ENCODE peak calls at places on chromosomes 11 and 22, in nine cellular contexts. P is OCI-LY7, W is astrocyte of the spinal cord, K is left ventricle myocardium inferior, L is SJSA1, U is GM06990, D is PC-9, R is HCT116, V is foreskin fibroblast. E is an unnamed sample.

GRCh38 chr11:1852885-1853284 is at the start of gene LSP1:
- DNase-seq in K (no peak), V (no peak), P (peak), D (no peak), R (no peak), U (peak), W (no peak), L (no peak), E (no peak)

GRCh38 chr11:66277475-66278391 is at the start of gene CNIH2:
- DNase-seq in P (peak), W (no peak), R (no peak), D (no peak), L (no peak), U (no peak), V (no peak), K (no peak), E (no peak)

GRCh38 chr11:126434950-126435335 is 79.5 kb downstream of the ST3GAL4 start:
- DNase-seq in D (no peak), K (no peak), U (no peak), R (no peak), W (no peak), L (no peak), P (no peak), V (no peak), E (no peak)

GRCh38 chr11:130427581-130428211 is 713 bp downstream of the ADAMTS8 start:
- DNase-seq in U (no peak), V (no peak), R (no peak), L (peak), K (peak), P (no peak), W (no peak), D (no peak), E (peak)

GRCh38 chr11:57460756-57461749 is 725 bp downstream of the RTN4RL2 start:
- DNase-seq in D (no peak), K (no peak), R (no peak), P (no peak), L (no peak), V (no peak), U (peak), W (no peak), E (no peak)

GRCh38 chr11:73143126-73143838 is 1.2 kb upstream of the FCHSD2 start:
- DNase-seq in K (no peak), P (peak), L (no peak), D (peak), R (no peak), U (peak), V (no peak), W (no peak), E (no peak)

GRCh38 chr11:316031-316701 is 2.3 kb downstream of the IFITM1 start:
- DNase-seq in D (no peak), R (no peak), K (peak), W (no peak), L (no peak), P (no peak), V (no peak), U (peak), E (peak)

GRCh38 chr11:91100432-91100831 is 877.6 kb upstream of the CHORDC1 start:
- DNase-seq in R (no peak), L (no peak), K (no peak), P (no peak), W (peak), V (peak), U (no peak), D (peak), E (no peak)

GRCh38 chr11:110711776-110712642 is at the start of gene ARHGAP20:
- DNase-seq in V (peak), U (peak), R (no peak), K (peak), D (no peak), P (no peak), W (peak), L (peak), E (peak)

GRCh38 chr11:126477526-126478275 is 122.2 kb downstream of the ST3GAL4 start:
- DNase-seq in P (no peak), L (no peak), V (no peak), U (no peak), D (no peak), R (no peak), K (no peak), W (no peak), E (no peak)

GRCh38 chr11:55707029-55707428 is 45.0 kb downstream of the OR4C6 start:
- DNase-seq in R (no peak), U (no peak), P (peak), D (no peak), K (no peak), W (peak), L (peak), V (peak), E (no peak)

GRCh38 chr11:72738199-72739141 is 13.7 kb downstream of the ARAP1 start:
- DNase-seq in D (peak), W (no peak), L (no peak), P (peak), V (peak), K (no peak), U (peak), R (no peak), E (no peak)

GRCh38 chr11:3169235-3169951 is 4.3 kb upstream of the OSBPL5 start:
- DNase-seq in R (peak), V (peak), W (peak), D (no peak), K (peak), P (no peak), U (no peak), L (peak), E (peak)

GRCh38 chr11:898540-899190 is 11.9 kb downstream of the CHID1 start:
- DNase-seq in U (no peak), D (no peak), R (no peak), V (no peak), L (no peak), K (no peak), W (no peak), P (no peak), E (no peak)

GRCh38 chr11:33227578-33228261 is 29.5 kb upstream of the HIPK3 start:
- DNase-seq in D (peak), V (peak), K (no peak), R (no peak), W (no peak), U (no peak), L (no peak), P (no peak), E (no peak)

GRCh38 chr11:112610996-112611795 is 350.0 kb upstream of the NCAM1 start:
- DNase-seq in V (no peak), R (no peak), P (no peak), L (peak), U (no peak), W (peak), K (no peak), D (no peak), E (no peak)

GRCh38 chr11:121328213-121328966 is 35.8 kb downstream of the SC5D start:
- DNase-seq in L (no peak), U (no peak), W (no peak), P (peak), V (no peak), R (no peak), D (no peak), K (no peak), E (no peak)

GRCh38 chr11:104663190-104664140 is 234.8 kb downstream of the CASP12 start:
- DNase-seq in D (peak), L (peak), R (no peak), W (peak), U (no peak), K (no peak), P (no peak), V (peak), E (no peak)

GRCh38 chr22:29517215-29517908 is 36.2 kb downstream of the THOC5 start:
- DNase-seq in D (no peak), L (no peak), K (peak), R (no peak), P (no peak), W (no peak), U (no peak), V (no peak), E (no peak)

GRCh38 chr11:134411887-134412507 is at the start of gene B3GAT1:
- DNase-seq in L (no peak), K (no peak), P (no peak), R (no peak), U (no peak), D (no peak), W (no peak), V (no peak), E (no peak)

GRCh38 chr22:23054531-23055257 is 15.6 kb upstream of the GNAZ start:
- DNase-seq in V (no peak), K (no peak), U (peak), P (peak), W (no peak), R (no peak), D (no peak), L (no peak), E (peak)

GRCh38 chr22:50102946-50103345 is 13.1 kb downstream of the MOV10L1 start:
- DNase-seq in U (no peak), V (no peak), W (no peak), L (no peak), P (peak), D (peak), R (peak), K (no peak), E (peak)

GRCh38 chr22:25054943-25055511 is 102.5 kb downstream of the KIAA1671 start:
- DNase-seq in R (no peak), D (no peak), W (no peak), V (no peak), U (no peak), P (no peak), L (no peak), K (no peak), E (no peak)

GRCh38 chr11:25970726-25971508 is 361.0 kb upstream of the ANO3 start:
- DNase-seq in L (no peak), K (no peak), V (no peak), U (no peak), W (no peak), D (no peak), R (no peak), P (peak), E (no peak)

GRCh38 chr22:27474112-27474571 is 327.4 kb downstream of the MN1 start:
- DNase-seq in V (no peak), D (peak), R (no peak), K (no peak), L (peak), W (peak), U (no peak), P (no peak), E (no peak)

GRCh38 chr11:2583605-2583958 is 116.2 kb downstream of the KCNQ1OT1 start:
- DNase-seq in U (no peak), K (peak), D (no peak), V (no peak), P (no peak), L (no peak), W (no peak), R (no peak), E (no peak)

DNA sequence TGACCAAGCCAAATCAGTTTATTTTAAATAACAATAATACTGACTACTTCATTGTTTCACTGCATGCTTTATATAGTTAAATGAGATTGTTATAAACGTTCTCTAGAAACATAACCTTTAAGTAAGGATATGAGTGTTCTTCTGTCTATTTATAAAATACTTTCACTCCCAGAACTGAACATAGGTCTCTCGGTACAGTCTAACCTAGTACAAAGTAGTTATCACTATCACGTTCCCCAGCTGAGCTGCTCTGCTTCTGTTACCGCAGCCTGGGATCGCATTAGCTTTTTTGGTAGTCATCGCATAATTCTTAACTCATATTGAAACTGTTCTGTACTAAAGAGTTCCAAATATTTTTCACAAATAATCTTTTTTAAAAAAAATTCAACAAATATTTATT is 143.6 kb downstream of the WNT11 start:
- DNase-seq in W (no peak), P (no peak), V (no peak), L (no peak), R (no peak), K (no peak), U (peak), D (no peak), E (no peak)
- H3K4me3 ChIP-seq in W (no peak), P (no peak), V (no peak), L (no peak), R (no peak), K (peak), U (no peak), D (no peak), E (no peak)

GRCh38 chr22:48957987-48958321 is 869.7 kb downstream of the BRD1 start:
- DNase-seq in U (no peak), V (no peak), R (no peak), W (no peak), L (no peak), P (no peak), D (no peak), K (no peak), E (no peak)

GRCh38 chr22:48953830-48954229 is 873.8 kb downstream of the BRD1 start:
- DNase-seq in D (no peak), P (no peak), L (no peak), K (no peak), W (no peak), U (no peak), R (no peak), V (no peak), E (peak)

GRCh38 chr22:48954781-48955311 is 872.8 kb downstream of the BRD1 start:
- DNase-seq in U (no peak), V (no peak), R (no peak), D (no peak), W (no peak), P (no peak), K (no peak), L (no peak), E (no peak)

GRCh38 chr22:48957311-48957986 is 870.2 kb downstream of the BRD1 start:
- DNase-seq in K (no peak), R (no peak), U (no peak), D (no peak), L (no peak), P (no peak), V (no peak), W (no peak), E (peak)

DNA sequence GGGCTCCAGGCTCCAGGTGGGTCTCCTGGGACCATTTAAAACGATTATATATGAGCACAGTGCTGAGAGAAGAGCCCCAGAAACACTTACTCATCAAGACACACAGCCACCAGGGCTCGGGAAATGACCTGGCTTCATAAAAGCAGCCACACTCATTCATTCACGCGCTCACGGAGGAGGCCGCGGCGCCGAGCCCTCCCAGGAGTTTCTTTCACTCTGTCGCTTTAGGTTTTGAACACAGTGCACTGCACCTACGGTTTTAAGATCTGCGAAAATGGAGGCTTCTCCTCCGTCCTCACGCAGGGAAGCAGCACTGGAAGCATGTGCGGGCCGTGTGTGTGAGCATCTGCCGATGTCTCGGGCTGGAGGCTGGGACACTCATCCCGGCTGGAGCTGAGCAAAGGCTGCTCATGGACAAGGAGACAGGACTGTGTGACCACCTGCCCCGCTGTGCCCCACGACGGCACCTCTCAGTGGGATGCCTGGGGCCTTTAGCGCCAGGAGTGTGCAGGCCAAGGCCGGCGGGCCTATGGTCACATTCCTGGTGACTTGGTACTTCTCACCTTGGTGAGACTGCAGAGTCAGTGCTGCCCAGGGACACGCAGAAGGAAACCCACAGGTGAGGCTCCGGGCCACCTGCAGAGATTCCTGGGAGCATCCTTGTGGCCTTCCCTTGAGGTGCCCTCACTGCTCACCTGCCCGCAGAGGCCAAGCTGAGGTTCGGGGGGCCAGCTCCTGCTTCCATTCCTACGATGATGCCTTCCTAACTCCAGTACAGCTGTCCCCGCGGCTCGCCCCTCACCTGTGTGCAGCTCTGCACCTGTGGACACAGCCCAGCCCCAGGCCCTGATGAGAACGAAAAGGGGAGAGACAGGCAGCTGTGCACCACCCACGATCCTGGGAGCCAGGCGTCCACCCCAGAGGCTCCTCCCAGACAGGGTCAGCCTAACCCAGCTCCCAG is 872.0 kb downstream of the BRD1 start:
- DNase-seq in W (no peak), V (no peak), R (no peak), L (no peak), U (no peak), P (no peak), D (no peak), K (no peak), E (peak)
- H3K4me3 ChIP-seq in W (no peak), V (no peak), R (no peak), L (no peak), U (no peak), P (no peak), D (no peak), K (no peak), E (no peak)

DNA sequence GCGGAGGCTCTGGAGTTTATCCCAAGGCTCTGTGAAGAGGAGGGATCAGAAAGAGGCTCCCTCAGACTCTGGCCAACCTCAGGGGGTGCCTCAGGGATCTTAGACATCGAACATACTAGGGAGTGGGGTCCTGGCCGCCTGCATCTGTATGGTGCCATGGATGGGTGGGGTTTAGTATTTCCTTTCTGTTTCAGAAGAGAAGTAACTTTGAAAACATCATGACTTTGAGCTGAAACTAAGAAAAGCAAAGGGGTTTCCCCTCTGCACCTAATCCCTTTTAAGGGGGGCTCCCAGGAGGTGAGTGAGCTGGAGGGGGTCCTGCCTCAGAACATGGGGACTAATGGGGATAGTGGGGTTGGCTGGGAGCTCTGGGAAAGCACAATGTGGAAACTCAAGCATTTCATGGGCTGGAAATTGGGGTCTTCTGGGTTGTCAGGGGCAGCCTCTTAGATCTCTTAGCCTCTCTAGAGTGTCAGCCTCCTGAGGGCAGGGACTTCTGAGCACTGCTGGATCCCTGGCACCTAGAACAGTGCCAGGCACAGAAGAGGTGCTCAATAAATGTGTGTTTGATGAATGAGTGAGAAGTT is 11.8 kb upstream of the SSTR3 start:
- DNase-seq in V (no peak), R (no peak), D (no peak), W (no peak), U (peak), L (no peak), K (no peak), P (no peak), E (no peak)
- H3K4me3 ChIP-seq in V (no peak), R (no peak), D (no peak), W (no peak), U (no peak), L (no peak), K (no peak), P (no peak), E (no peak)

GRCh38 chr11:102313225-102313940 is 3.9 kb upstream of the BIRC3 start:
- DNase-seq in R (no peak), K (no peak), U (no peak), D (no peak), L (peak), P (peak), V (no peak), W (peak), E (no peak)
- H3K4me3 ChIP-seq in R (peak), K (peak), U (no peak), D (no peak), L (no peak), P (peak), V (peak), W (no peak), E (peak)

GRCh38 chr22:46591890-46592289 is 28.3 kb upstream of the GRAMD4 start:
- DNase-seq in P (no peak), K (no peak), V (no peak), U (no peak), D (no peak), R (no peak), L (no peak), W (no peak), E (peak)
- H3K4me3 ChIP-seq in P (peak), K (peak), V (no peak), U (no peak), D (no peak), R (no peak), L (no peak), W (peak), E (no peak)

GRCh38 chr11:19931141-19931767 is 218.6 kb downstream of the NAV2 start:
- DNase-seq in V (no peak), W (peak), D (no peak), L (peak), K (no peak), R (no peak), P (no peak), U (no peak), E (no peak)
- H3K4me3 ChIP-seq in V (peak), W (peak), D (no peak), L (peak), K (no peak), R (no peak), P (no peak), U (no peak), E (no peak)

GRCh38 chr11:8807544-8808225 is 103.3 kb upstream of the AKIP1 start:
- DNase-seq in V (peak), L (no peak), W (peak), R (no peak), D (no peak), K (peak), U (no peak), P (no peak), E (no peak)

GRCh38 chr11:8808226-8808585 is 102.8 kb upstream of the AKIP1 start:
- DNase-seq in W (no peak), L (no peak), R (no peak), P (no peak), D (no peak), K (no peak), U (no peak), V (no peak), E (no peak)

GRCh38 chr11:8809605-8810272 is 101.2 kb upstream of the AKIP1 start:
- DNase-seq in P (no peak), D (no peak), K (no peak), L (no peak), V (no peak), W (no peak), R (no peak), U (no peak), E (no peak)

GRCh38 chr11:8810331-8811301 is 100.4 kb upstream of the AKIP1 start:
- DNase-seq in V (peak), K (peak), L (peak), D (no peak), W (peak), R (no peak), P (no peak), U (peak), E (peak)

GRCh38 chr11:8809185-8809584 is 101.8 kb upstream of the AKIP1 start:
- DNase-seq in K (no peak), P (no peak), D (no peak), W (peak), R (no peak), V (no peak), U (no peak), L (no peak), E (no peak)
- H3K4me3 ChIP-seq in K (peak), P (no peak), D (no peak), W (peak), R (no peak), V (peak), U (no peak), L (no peak), E (peak)

DNA sequence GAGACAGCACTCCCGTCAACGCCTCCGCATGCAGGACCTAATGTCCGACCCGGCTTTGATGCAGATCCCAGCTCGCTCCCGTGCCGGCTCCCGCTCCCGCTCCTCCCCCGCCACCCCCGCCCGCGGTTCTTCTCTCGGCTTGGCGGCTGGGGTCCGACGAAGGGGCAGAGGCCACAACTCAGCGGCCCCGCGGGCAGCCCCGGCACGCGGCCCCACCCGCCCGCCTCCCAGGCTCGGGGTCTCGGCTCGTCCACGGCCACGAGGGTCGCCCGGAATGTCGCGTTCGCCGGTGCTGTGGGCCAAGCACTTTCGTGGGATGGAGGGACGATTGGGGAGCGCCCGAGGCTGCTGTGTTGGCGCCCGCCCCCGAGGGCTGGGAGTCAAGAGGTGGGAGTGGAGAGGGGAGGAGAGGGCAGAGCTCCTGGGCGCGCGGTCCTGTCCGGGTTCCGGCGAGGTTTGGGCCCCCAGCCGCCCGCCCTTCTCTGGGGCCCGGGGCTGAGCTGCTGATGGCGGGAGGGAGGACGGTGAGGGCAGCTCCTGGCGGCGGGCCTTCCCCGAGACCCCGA is 5.3 kb upstream of the TBX1 start:
- DNase-seq in W (no peak), V (no peak), L (no peak), R (no peak), P (no peak), D (no peak), K (no peak), U (no peak), E (no peak)
- H3K4me3 ChIP-seq in W (no peak), V (no peak), L (no peak), R (no peak), P (no peak), D (no peak), K (no peak), U (no peak), E (no peak)